ENCODE peak calls at places on chromosome 6, in six cellular contexts. O, H, K, T, V and I are unnamed samples.
A peak's percentile ranks its signal among the peaks of the same experiment; 100 is the strongest.

GRCh38 chr6:132354517-132355167 is 46.6 kb downstream of the MOXD1 start:
- DNase-seq in O (no peak), K (no peak), T (no peak), H (peak; percentile 5), V (peak; percentile 13), I (no peak)

GRCh38 chr6:135250751-135251356 is 69.7 kb downstream of the MYB start:
- DNase-seq in K (no peak), O (no peak), T (no peak), H (no peak), V (no peak), I (no peak)

GRCh38 chr6:3176562-3177355 is 19.4 kb upstream of the TUBB2A start:
- DNase-seq in H (no peak), V (peak; percentile 94), K (no peak), T (no peak), O (no peak), I (no peak)

GRCh38 chr6:107320126-107320525 is 139.2 kb downstream of the PDSS2 start:
- DNase-seq in V (peak; percentile 70), T (no peak), K (no peak), H (no peak), O (no peak), I (no peak)

GRCh38 chr6:118748311-118749062 is 97.1 kb upstream of the CEP85L start:
- DNase-seq in T (peak; percentile 89), V (peak; percentile 80), O (peak; percentile 80), K (no peak), H (no peak), I (no peak)

GRCh38 chr6:12578751-12579150 is 137.8 kb upstream of the PHACTR1 start:
- DNase-seq in T (no peak), O (no peak), V (peak; percentile 89), H (no peak), K (no peak), I (no peak)

GRCh38 chr6:42441059-42441471 is 10.7 kb downstream of the TRERF1 start:
- DNase-seq in O (no peak), V (peak; percentile 48), K (no peak), T (peak; percentile 2), H (no peak), I (no peak)

GRCh38 chr6:121235386-121235785 is 98.9 kb downstream of the TBC1D32 start:
- DNase-seq in H (no peak), O (no peak), K (no peak), V (no peak), T (no peak), I (no peak)

GRCh38 chr6:15522427-15522826 is 140.4 kb downstream of the DTNBP1 start:
- DNase-seq in V (peak; percentile 40), H (no peak), O (peak; percentile 61), K (no peak), T (peak; percentile 7), I (no peak)

GRCh38 chr6:39887692-39888450 is 46.4 kb downstream of the MOCS1 start:
- DNase-seq in O (peak; percentile 96), V (peak; percentile 97), T (no peak), H (no peak), K (no peak), I (no peak)

GRCh38 chr6:148438593-148438992 is 96.0 kb downstream of the SASH1 start:
- DNase-seq in H (no peak), K (no peak), O (no peak), T (no peak), V (no peak), I (no peak)

GRCh38 chr6:1449896-1450295 is 60.5 kb downstream of the FOXF2 start:
- DNase-seq in V (no peak), K (no peak), H (no peak), O (no peak), T (no peak), I (no peak)

GRCh38 chr6:62805431-62805830 is 405.8 kb upstream of the FKBP1C start:
- DNase-seq in K (no peak), H (no peak), V (no peak), T (no peak), O (no peak), I (no peak)

GRCh38 chr6:35722121-35722761 is 14.6 kb upstream of the ARMC12 start:
- DNase-seq in V (no peak), O (no peak), K (no peak), T (no peak), H (no peak), I (no peak)

GRCh38 chr6:167293590-167294091 is 2.5 kb downstream of the UNC93A start:
- DNase-seq in H (no peak), K (no peak), T (no peak), O (no peak), V (no peak), I (no peak)

GRCh38 chr6:163284151-163284550 is 130.4 kb upstream of the QKI start:
- DNase-seq in O (no peak), T (no peak), V (no peak), K (no peak), H (no peak), I (no peak)

GRCh38 chr6:164102701-164103100 is 688.2 kb downstream of the QKI start:
- DNase-seq in O (no peak), V (no peak), K (no peak), T (no peak), H (no peak), I (no peak)

GRCh38 chr6:52620906-52621190 is 44.0 kb upstream of the TRAM2 start:
- DNase-seq in K (no peak), V (no peak), O (no peak), T (no peak), H (no peak), I (no peak)

GRCh38 chr6:30900863-30901417 is 7.1 kb upstream of the GTF2H4 start:
- DNase-seq in H (no peak), V (no peak), O (no peak), K (no peak), T (no peak), I (no peak)

GRCh38 chr6:127554435-127555006 is 22.5 kb upstream of the C6orf58 start:
- DNase-seq in V (peak; percentile 40), O (no peak), H (no peak), K (no peak), T (no peak), I (no peak)

GRCh38 chr6:2381872-2382661 is 136.7 kb upstream of the GMDS start:
- DNase-seq in V (no peak), T (no peak), H (no peak), K (no peak), O (no peak), I (no peak)

GRCh38 chr6:110331816-110332215 is 26.3 kb downstream of the METTL24 start:
- DNase-seq in T (peak; percentile 86), H (no peak), K (no peak), V (peak; percentile 13), O (no peak), I (no peak)